ENCODE peak calls at places on chromosome 14, in ten cellular contexts. One of them, this sample, is unnamed.

GRCh38 chr14:56241441-56241840 is 123.2 kb downstream of the PELI2 start:
- DNase-seq in PC-9: no peak
- DNase-seq in BJ: no peak
- DNase-seq in transverse colon: no peak
- DNase-seq in keratinocyte: no peak
- DNase-seq in progenitor cell of endocrine pancreas: no peak
- DNase-seq in astrocyte of the spinal cord: no peak
- DNase-seq in fibroblast of mammary gland: no peak
- DNase-seq in pancreas: no peak
- DNase-seq in WTC11: no peak
- DNase-seq in this sample: no peak

GRCh38 chr14:26255213-26255612 is 342.6 kb downstream of the NOVA1 start:
- DNase-seq in PC-9: no peak
- DNase-seq in BJ: no peak
- DNase-seq in transverse colon: no peak
- DNase-seq in keratinocyte: no peak
- DNase-seq in progenitor cell of endocrine pancreas: no peak
- DNase-seq in astrocyte of the spinal cord: peak
- DNase-seq in fibroblast of mammary gland: peak
- DNase-seq in pancreas: no peak
- DNase-seq in WTC11: no peak
- DNase-seq in this sample: no peak

GRCh38 chr14:100665518-100666032 is 61.1 kb upstream of the DLK1 start:
- DNase-seq in PC-9: no peak
- DNase-seq in BJ: no peak
- DNase-seq in transverse colon: peak
- DNase-seq in keratinocyte: peak
- DNase-seq in progenitor cell of endocrine pancreas: no peak
- DNase-seq in astrocyte of the spinal cord: no peak
- DNase-seq in fibroblast of mammary gland: peak
- DNase-seq in pancreas: no peak
- DNase-seq in WTC11: no peak
- DNase-seq in this sample: no peak

GRCh38 chr14:79809849-79810612 is 401.3 kb downstream of the DIO2 start:
- DNase-seq in PC-9: peak
- DNase-seq in BJ: no peak
- DNase-seq in transverse colon: peak
- DNase-seq in keratinocyte: no peak
- DNase-seq in progenitor cell of endocrine pancreas: no peak
- DNase-seq in astrocyte of the spinal cord: no peak
- DNase-seq in fibroblast of mammary gland: peak
- DNase-seq in pancreas: no peak
- DNase-seq in WTC11: no peak
- DNase-seq in this sample: no peak

GRCh38 chr14:101927859-101928258 is 36.5 kb upstream of the DYNC1H1 start:
- DNase-seq in PC-9: no peak
- DNase-seq in BJ: peak
- DNase-seq in transverse colon: peak
- DNase-seq in keratinocyte: no peak
- DNase-seq in progenitor cell of endocrine pancreas: no peak
- DNase-seq in astrocyte of the spinal cord: peak
- DNase-seq in fibroblast of mammary gland: peak
- DNase-seq in pancreas: no peak
- DNase-seq in WTC11: no peak
- DNase-seq in this sample: peak

GRCh38 chr14:52314521-52315354 is 626 bp downstream of the PTGER2 start:
- DNase-seq in PC-9: no peak
- DNase-seq in BJ: no peak
- DNase-seq in transverse colon: peak
- DNase-seq in keratinocyte: no peak
- DNase-seq in progenitor cell of endocrine pancreas: peak
- DNase-seq in astrocyte of the spinal cord: peak
- DNase-seq in fibroblast of mammary gland: no peak
- DNase-seq in pancreas: peak
- DNase-seq in WTC11: peak
- DNase-seq in this sample: peak

GRCh38 chr14:79555429-79555828 is 655.9 kb downstream of the DIO2 start:
- DNase-seq in PC-9: no peak
- DNase-seq in BJ: no peak
- DNase-seq in transverse colon: no peak
- DNase-seq in keratinocyte: no peak
- DNase-seq in progenitor cell of endocrine pancreas: no peak
- DNase-seq in astrocyte of the spinal cord: no peak
- DNase-seq in fibroblast of mammary gland: no peak
- DNase-seq in pancreas: no peak
- DNase-seq in WTC11: no peak
- DNase-seq in this sample: no peak

GRCh38 chr14:89912667-89913211 is 41.8 kb downstream of the EFCAB11 start:
- DNase-seq in PC-9: peak
- DNase-seq in BJ: peak
- DNase-seq in transverse colon: peak
- DNase-seq in keratinocyte: peak
- DNase-seq in progenitor cell of endocrine pancreas: no peak
- DNase-seq in astrocyte of the spinal cord: peak
- DNase-seq in fibroblast of mammary gland: peak
- DNase-seq in pancreas: no peak
- DNase-seq in WTC11: no peak
- DNase-seq in this sample: no peak

GRCh38 chr14:62885451-62885850 is 159.8 kb downstream of the KCNH5 start:
- DNase-seq in PC-9: no peak
- DNase-seq in BJ: no peak
- DNase-seq in transverse colon: no peak
- DNase-seq in keratinocyte: no peak
- DNase-seq in progenitor cell of endocrine pancreas: no peak
- DNase-seq in astrocyte of the spinal cord: no peak
- DNase-seq in fibroblast of mammary gland: no peak
- DNase-seq in pancreas: no peak
- DNase-seq in WTC11: no peak
- DNase-seq in this sample: no peak

GRCh38 chr14:37592288-37593274 is 2.5 kb downstream of the FOXA1 start:
- DNase-seq in PC-9: no peak
- DNase-seq in BJ: no peak
- DNase-seq in transverse colon: peak
- DNase-seq in keratinocyte: no peak
- DNase-seq in progenitor cell of endocrine pancreas: peak
- DNase-seq in astrocyte of the spinal cord: no peak
- DNase-seq in fibroblast of mammary gland: no peak
- DNase-seq in pancreas: peak
- DNase-seq in WTC11: peak
- DNase-seq in this sample: peak

GRCh38 chr14:37590810-37591139 is 4.3 kb downstream of the FOXA1 start:
- DNase-seq in PC-9: no peak
- DNase-seq in BJ: no peak
- DNase-seq in transverse colon: no peak
- DNase-seq in keratinocyte: no peak
- DNase-seq in progenitor cell of endocrine pancreas: no peak
- DNase-seq in astrocyte of the spinal cord: no peak
- DNase-seq in fibroblast of mammary gland: no peak
- DNase-seq in pancreas: no peak
- DNase-seq in WTC11: no peak
- DNase-seq in this sample: no peak

GRCh38 chr14:37590096-37590809 is 4.8 kb downstream of the FOXA1 start:
- DNase-seq in PC-9: no peak
- DNase-seq in BJ: no peak
- DNase-seq in transverse colon: no peak
- DNase-seq in keratinocyte: no peak
- DNase-seq in progenitor cell of endocrine pancreas: no peak
- DNase-seq in astrocyte of the spinal cord: no peak
- DNase-seq in fibroblast of mammary gland: no peak
- DNase-seq in pancreas: no peak
- DNase-seq in WTC11: no peak
- DNase-seq in this sample: no peak

GRCh38 chr14:37591941-37592287 is 3.1 kb downstream of the FOXA1 start:
- DNase-seq in PC-9: peak
- DNase-seq in BJ: no peak
- DNase-seq in transverse colon: peak
- DNase-seq in keratinocyte: no peak
- DNase-seq in progenitor cell of endocrine pancreas: no peak
- DNase-seq in astrocyte of the spinal cord: no peak
- DNase-seq in fibroblast of mammary gland: no peak
- DNase-seq in pancreas: no peak
- DNase-seq in WTC11: peak
- DNase-seq in this sample: no peak

DNA sequence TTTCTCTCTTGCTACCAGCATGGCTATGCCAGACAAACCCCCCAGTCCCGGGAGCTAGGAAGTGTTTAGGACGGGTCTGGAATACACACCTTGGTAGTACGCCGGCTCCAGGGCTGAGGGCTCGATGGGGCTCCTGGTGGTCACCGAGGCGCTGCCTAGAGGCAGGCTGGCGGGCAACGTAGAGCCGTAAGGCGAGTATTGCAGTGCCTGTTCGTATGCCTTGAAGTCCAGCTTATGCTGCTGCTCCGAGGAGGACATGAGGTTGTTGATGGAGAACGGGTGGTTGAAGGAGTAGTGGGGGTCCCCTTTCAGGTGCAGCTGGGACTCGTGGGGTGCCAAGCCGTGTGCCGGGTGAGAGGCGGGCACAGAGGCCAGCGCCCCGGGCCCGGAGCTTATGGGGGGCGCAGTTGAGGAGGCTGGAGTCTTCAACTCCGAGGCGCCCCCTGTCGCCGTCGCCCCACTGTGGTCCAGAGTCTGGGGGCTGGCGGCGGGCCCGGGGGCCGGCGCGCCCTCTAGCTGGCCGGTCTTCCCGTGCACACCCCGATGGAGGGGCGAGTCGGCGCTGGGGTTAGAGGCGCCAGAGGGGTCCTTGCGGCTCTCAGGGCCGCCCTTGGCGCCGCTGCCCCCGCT is 3.6 kb downstream of the FOXA1 start:
- DNase-seq in PC-9: no peak
- DNase-seq in BJ: no peak
- DNase-seq in transverse colon: peak
- DNase-seq in keratinocyte: no peak
- DNase-seq in progenitor cell of endocrine pancreas: peak
- DNase-seq in astrocyte of the spinal cord: no peak
- DNase-seq in fibroblast of mammary gland: no peak
- DNase-seq in pancreas: peak
- DNase-seq in WTC11: peak
- DNase-seq in this sample: peak
- TF ChIP-seq CTCF in PC-9: peak
- TF ChIP-seq CTCF in BJ: peak
- TF ChIP-seq CTCF in transverse colon: no peak
- TF ChIP-seq CTCF in keratinocyte: peak
- TF ChIP-seq CTCF in progenitor cell of endocrine pancreas: peak
- TF ChIP-seq CTCF in astrocyte of the spinal cord: peak
- TF ChIP-seq CTCF in fibroblast of mammary gland: no peak
- TF ChIP-seq CTCF in pancreas: no peak
- TF ChIP-seq CTCF in WTC11: no peak
- TF ChIP-seq CTCF in this sample: peak

GRCh38 chr14:61321385-61322010 is at the start of gene PRKCH:
- DNase-seq in PC-9: peak
- DNase-seq in BJ: no peak
- DNase-seq in transverse colon: peak
- DNase-seq in keratinocyte: peak
- DNase-seq in progenitor cell of endocrine pancreas: peak
- DNase-seq in astrocyte of the spinal cord: peak
- DNase-seq in fibroblast of mammary gland: peak
- DNase-seq in pancreas: peak
- DNase-seq in WTC11: peak
- DNase-seq in this sample: peak
- TF ChIP-seq CTCF in PC-9: peak
- TF ChIP-seq CTCF in BJ: peak
- TF ChIP-seq CTCF in transverse colon: no peak
- TF ChIP-seq CTCF in keratinocyte: peak
- TF ChIP-seq CTCF in progenitor cell of endocrine pancreas: peak
- TF ChIP-seq CTCF in astrocyte of the spinal cord: no peak
- TF ChIP-seq CTCF in fibroblast of mammary gland: no peak
- TF ChIP-seq CTCF in pancreas: no peak
- TF ChIP-seq CTCF in WTC11: no peak
- TF ChIP-seq CTCF in this sample: no peak

GRCh38 chr14:39626589-39627576 is 194.7 kb upstream of the FBXO33 start:
- DNase-seq in PC-9: no peak
- DNase-seq in BJ: no peak
- DNase-seq in transverse colon: no peak
- DNase-seq in keratinocyte: no peak
- DNase-seq in progenitor cell of endocrine pancreas: no peak
- DNase-seq in astrocyte of the spinal cord: no peak
- DNase-seq in fibroblast of mammary gland: no peak
- DNase-seq in pancreas: no peak
- DNase-seq in WTC11: no peak
- DNase-seq in this sample: no peak

DNA sequence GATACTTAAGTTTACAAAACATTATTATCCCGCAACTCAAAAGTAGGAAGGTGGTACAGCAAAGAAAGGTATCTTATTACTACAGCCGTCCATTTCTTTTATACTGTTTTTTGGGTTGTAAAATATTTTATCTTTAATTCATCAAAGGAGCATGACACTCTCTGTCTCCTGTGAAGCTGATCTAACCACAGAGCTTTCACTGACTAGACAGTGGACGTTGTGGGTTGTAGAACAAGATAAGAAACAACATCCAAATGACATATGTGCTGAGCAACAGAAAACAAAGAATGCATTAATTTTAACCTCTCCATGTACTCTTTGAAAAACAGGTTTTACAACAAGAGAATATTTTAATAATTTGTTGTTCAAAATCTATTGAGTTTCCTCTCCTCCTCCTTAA is 195.9 kb upstream of the FBXO33 start:
- DNase-seq in PC-9: no peak
- DNase-seq in BJ: no peak
- DNase-seq in transverse colon: no peak
- DNase-seq in keratinocyte: no peak
- DNase-seq in progenitor cell of endocrine pancreas: no peak
- DNase-seq in astrocyte of the spinal cord: no peak
- DNase-seq in fibroblast of mammary gland: no peak
- DNase-seq in pancreas: no peak
- DNase-seq in WTC11: no peak
- DNase-seq in this sample: no peak
- TF ChIP-seq CTCF in PC-9: no peak
- TF ChIP-seq CTCF in BJ: no peak
- TF ChIP-seq CTCF in transverse colon: no peak
- TF ChIP-seq CTCF in keratinocyte: no peak
- TF ChIP-seq CTCF in progenitor cell of endocrine pancreas: no peak
- TF ChIP-seq CTCF in astrocyte of the spinal cord: no peak
- TF ChIP-seq CTCF in fibroblast of mammary gland: no peak
- TF ChIP-seq CTCF in pancreas: no peak
- TF ChIP-seq CTCF in WTC11: no peak
- TF ChIP-seq CTCF in this sample: no peak

DNA sequence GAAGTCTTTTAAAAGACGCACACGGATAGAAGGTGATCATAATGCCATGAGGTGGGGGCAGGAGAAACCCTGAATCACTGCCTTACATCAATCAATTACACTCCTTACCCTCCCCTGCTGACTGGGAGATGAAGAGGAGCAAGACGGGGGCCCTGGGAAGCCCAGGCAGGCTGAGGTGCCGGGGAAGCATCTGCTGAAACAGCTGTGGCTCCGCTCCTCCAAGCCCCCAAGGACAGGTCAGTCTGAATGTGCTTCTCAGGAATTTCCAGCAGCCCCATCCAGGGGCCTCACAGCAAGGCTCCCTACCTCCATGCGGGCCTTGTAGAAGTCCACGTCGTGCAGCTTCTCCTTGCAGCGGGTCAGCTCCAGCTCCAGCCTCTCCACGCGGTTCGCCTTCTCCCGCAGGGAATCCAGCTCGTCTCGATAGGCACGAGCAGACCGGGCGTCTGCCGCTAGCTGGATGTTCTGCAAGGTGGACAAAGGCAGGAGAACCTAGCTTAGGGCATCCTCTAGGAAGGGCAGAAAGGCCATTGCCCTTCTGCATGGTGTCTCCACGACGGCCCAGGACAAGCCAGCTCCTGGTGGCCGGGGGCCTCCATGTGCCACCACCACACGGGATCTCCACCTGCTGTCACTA is 79.8 kb downstream of the CCDC88C start:
- DNase-seq in PC-9: no peak
- DNase-seq in BJ: no peak
- DNase-seq in transverse colon: no peak
- DNase-seq in keratinocyte: no peak
- DNase-seq in progenitor cell of endocrine pancreas: no peak
- DNase-seq in astrocyte of the spinal cord: no peak
- DNase-seq in fibroblast of mammary gland: no peak
- DNase-seq in pancreas: no peak
- DNase-seq in WTC11: no peak
- DNase-seq in this sample: no peak
- TF ChIP-seq CTCF in PC-9: no peak
- TF ChIP-seq CTCF in BJ: no peak
- TF ChIP-seq CTCF in transverse colon: no peak
- TF ChIP-seq CTCF in keratinocyte: no peak
- TF ChIP-seq CTCF in progenitor cell of endocrine pancreas: no peak
- TF ChIP-seq CTCF in astrocyte of the spinal cord: no peak
- TF ChIP-seq CTCF in fibroblast of mammary gland: no peak
- TF ChIP-seq CTCF in pancreas: no peak
- TF ChIP-seq CTCF in WTC11: no peak
- TF ChIP-seq CTCF in this sample: no peak

This sample was measured in nephron progenitor cell.